ENCODE peak calls at places on chromosomes 1 and 21, in five cellular contexts. One of them, this sample, is unnamed.

GRCh38 chr1:93221913-93222312 is 41.4 kb downstream of the CCDC18 start:
- DNase-seq in colonic mucosa: no peak
- DNase-seq in mesenchymal stem cell: peak
- DNase-seq in PC-3: no peak
- DNase-seq in H9: no peak
- DNase-seq in this sample: peak

GRCh38 chr1:180260541-180260940 is 30.5 kb downstream of the LHX4 start:
- DNase-seq in colonic mucosa: no peak
- DNase-seq in mesenchymal stem cell: no peak
- DNase-seq in PC-3: no peak
- DNase-seq in H9: no peak
- DNase-seq in this sample: no peak

GRCh38 chr1:52364235-52364839 is 1.7 kb downstream of the CC2D1B start:
- DNase-seq in colonic mucosa: peak
- DNase-seq in mesenchymal stem cell: no peak
- DNase-seq in PC-3: no peak
- DNase-seq in H9: peak
- DNase-seq in this sample: no peak

GRCh38 chr1:11193376-11193775 is 4.2 kb downstream of the ANGPTL7 start:
- DNase-seq in colonic mucosa: no peak
- DNase-seq in mesenchymal stem cell: no peak
- DNase-seq in PC-3: no peak
- DNase-seq in H9: no peak
- DNase-seq in this sample: no peak

GRCh38 chr1:6108937-6109636 is 63.4 kb downstream of the KCNAB2 start:
- DNase-seq in colonic mucosa: no peak
- DNase-seq in mesenchymal stem cell: no peak
- DNase-seq in PC-3: peak
- DNase-seq in H9: peak
- DNase-seq in this sample: no peak

GRCh38 chr1:230972855-230973271 is 5.8 kb downstream of the TTC13 start:
- DNase-seq in colonic mucosa: peak
- DNase-seq in mesenchymal stem cell: no peak
- DNase-seq in PC-3: peak
- DNase-seq in H9: no peak
- DNase-seq in this sample: peak

GRCh38 chr1:235556807-235557206 is 52.6 kb upstream of the B3GALNT2 start:
- DNase-seq in colonic mucosa: no peak
- DNase-seq in mesenchymal stem cell: no peak
- DNase-seq in PC-3: no peak
- DNase-seq in H9: no peak
- DNase-seq in this sample: no peak

GRCh38 chr21:32483293-32483595 is 70.7 kb downstream of the EVA1C start:
- DNase-seq in colonic mucosa: no peak
- DNase-seq in mesenchymal stem cell: no peak
- DNase-seq in PC-3: no peak
- DNase-seq in H9: no peak
- DNase-seq in this sample: no peak

GRCh38 chr1:246934777-246935176 is 3.0 kb upstream of the AHCTF1 start:
- DNase-seq in colonic mucosa: no peak
- DNase-seq in mesenchymal stem cell: no peak
- DNase-seq in PC-3: no peak
- DNase-seq in H9: no peak
- DNase-seq in this sample: no peak

GRCh38 chr1:241396747-241397691 is 40.0 kb upstream of the RGS7 start:
- DNase-seq in colonic mucosa: no peak
- DNase-seq in mesenchymal stem cell: peak
- DNase-seq in PC-3: peak
- DNase-seq in H9: no peak
- DNase-seq in this sample: no peak

GRCh38 chr1:94058766-94059165 is 62.2 kb downstream of the ABCA4 start:
- DNase-seq in colonic mucosa: no peak
- DNase-seq in mesenchymal stem cell: no peak
- DNase-seq in PC-3: no peak
- DNase-seq in H9: no peak
- DNase-seq in this sample: no peak

DNA sequence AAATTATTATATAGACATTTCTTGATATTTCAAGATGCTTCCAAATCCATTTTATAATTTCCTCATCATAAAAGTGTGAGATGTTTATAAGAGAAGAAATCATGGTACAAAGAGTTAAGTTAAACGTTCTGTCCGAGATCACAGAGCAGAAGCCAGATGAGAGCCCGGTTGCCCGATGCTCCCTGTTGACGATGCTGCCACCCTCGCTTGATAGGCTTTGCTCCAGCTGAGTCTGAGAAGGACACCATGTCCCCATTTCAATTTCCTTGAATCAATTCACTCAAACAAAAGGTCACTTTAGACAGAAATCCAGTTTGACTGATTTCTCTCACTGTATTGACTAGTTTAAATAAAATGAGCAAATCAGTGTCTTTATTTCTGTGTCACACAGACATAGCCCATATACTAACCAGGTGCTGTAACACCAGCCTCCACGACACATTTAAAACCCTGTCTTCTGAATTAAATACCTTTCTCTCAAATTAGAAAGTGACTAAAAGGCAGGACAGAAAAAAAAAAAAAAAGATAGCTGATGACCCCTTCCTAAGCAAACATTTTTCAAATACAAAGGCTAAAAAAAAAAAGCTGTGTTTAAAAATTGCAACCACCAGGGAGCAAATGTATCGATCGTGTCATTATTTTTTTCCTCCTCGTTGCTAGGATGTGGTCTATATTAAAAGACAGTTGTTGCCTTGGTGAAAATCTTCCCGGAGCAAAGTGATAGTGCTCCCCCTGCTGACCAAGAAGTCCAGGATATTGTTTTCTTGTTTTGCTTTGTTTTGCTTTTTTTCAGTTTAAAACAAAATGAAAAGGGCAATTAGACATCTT is 35.2 kb downstream of the DNASE2B start:
- DNase-seq in colonic mucosa: peak
- DNase-seq in mesenchymal stem cell: peak
- DNase-seq in PC-3: peak
- DNase-seq in H9: peak
- DNase-seq in this sample: peak
- H3K9ac ChIP-seq in colonic mucosa: no peak
- H3K9ac ChIP-seq in mesenchymal stem cell: peak
- H3K9ac ChIP-seq in PC-3: peak
- H3K9ac ChIP-seq in H9: no peak
- H3K9ac ChIP-seq in this sample: peak

DNA sequence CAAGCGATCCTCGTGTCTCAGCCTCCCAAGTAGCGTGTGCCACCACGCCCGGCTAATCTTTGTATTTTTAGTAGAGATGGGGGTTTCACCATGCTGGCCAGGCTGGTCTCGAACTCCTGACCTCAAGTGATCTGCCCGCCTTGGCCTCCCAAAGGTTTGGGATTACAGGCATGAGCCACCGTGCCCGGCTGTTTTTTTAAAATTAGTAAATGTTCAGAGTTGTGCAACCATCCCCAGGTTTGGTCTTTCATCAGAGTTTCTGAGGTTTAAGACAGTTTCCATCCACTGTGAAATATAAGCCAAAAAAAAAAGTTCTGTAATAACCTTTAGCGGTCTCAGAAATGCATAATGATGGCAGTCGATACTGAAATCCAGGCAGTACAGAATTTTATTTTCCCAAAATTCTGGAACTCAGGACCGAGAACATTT is 548 bp upstream of the SYT11 start:
- DNase-seq in colonic mucosa: no peak
- DNase-seq in mesenchymal stem cell: no peak
- DNase-seq in PC-3: no peak
- DNase-seq in H9: no peak
- DNase-seq in this sample: peak
- H3K9ac ChIP-seq in colonic mucosa: peak
- H3K9ac ChIP-seq in mesenchymal stem cell: peak
- H3K9ac ChIP-seq in PC-3: peak
- H3K9ac ChIP-seq in H9: no peak
- H3K9ac ChIP-seq in this sample: peak

GRCh38 chr1:57162607-57163235 is 196.9 kb upstream of the C8B start:
- DNase-seq in colonic mucosa: no peak
- DNase-seq in mesenchymal stem cell: no peak
- DNase-seq in PC-3: no peak
- DNase-seq in H9: no peak
- DNase-seq in this sample: no peak

GRCh38 chr1:57165546-57165945 is 199.7 kb upstream of the C8B start:
- DNase-seq in colonic mucosa: no peak
- DNase-seq in mesenchymal stem cell: no peak
- DNase-seq in PC-3: no peak
- DNase-seq in H9: no peak
- DNase-seq in this sample: peak

GRCh38 chr1:57163789-57164188 is 198.0 kb upstream of the C8B start:
- DNase-seq in colonic mucosa: no peak
- DNase-seq in mesenchymal stem cell: no peak
- DNase-seq in PC-3: no peak
- DNase-seq in H9: no peak
- DNase-seq in this sample: no peak

GRCh38 chr1:57164584-57164983 is 198.8 kb upstream of the C8B start:
- DNase-seq in colonic mucosa: no peak
- DNase-seq in mesenchymal stem cell: no peak
- DNase-seq in PC-3: no peak
- DNase-seq in H9: no peak
- DNase-seq in this sample: no peak

GRCh38 chr1:57163332-57163731 is 197.5 kb upstream of the C8B start:
- DNase-seq in colonic mucosa: no peak
- DNase-seq in mesenchymal stem cell: no peak
- DNase-seq in PC-3: no peak
- DNase-seq in H9: no peak
- DNase-seq in this sample: no peak
- H3K9ac ChIP-seq in colonic mucosa: no peak
- H3K9ac ChIP-seq in mesenchymal stem cell: no peak
- H3K9ac ChIP-seq in PC-3: no peak
- H3K9ac ChIP-seq in H9: no peak
- H3K9ac ChIP-seq in this sample: no peak

DNA sequence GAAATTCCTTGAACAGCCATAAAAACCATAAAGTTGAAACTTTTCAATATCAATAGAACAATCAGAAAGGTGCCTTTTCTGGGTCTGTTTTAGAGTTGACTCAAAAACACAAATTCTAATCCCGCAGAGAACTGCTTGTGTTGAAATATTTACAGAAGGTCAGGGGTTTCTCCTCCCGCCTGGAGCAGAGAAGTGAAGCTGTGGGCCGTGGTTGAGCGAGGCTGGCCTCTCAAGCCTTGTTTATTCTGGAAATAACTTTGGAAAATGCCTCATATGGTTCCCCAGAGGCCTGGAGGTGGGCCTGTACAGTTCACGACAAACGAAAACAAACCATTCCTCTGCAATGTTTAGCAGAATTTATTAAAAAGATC is 90.8 kb upstream of the ERRFI1 start:
- DNase-seq in colonic mucosa: no peak
- DNase-seq in mesenchymal stem cell: peak
- DNase-seq in PC-3: no peak
- DNase-seq in H9: no peak
- DNase-seq in this sample: peak
- H3K9ac ChIP-seq in colonic mucosa: no peak
- H3K9ac ChIP-seq in mesenchymal stem cell: peak
- H3K9ac ChIP-seq in PC-3: no peak
- H3K9ac ChIP-seq in H9: no peak
- H3K9ac ChIP-seq in this sample: no peak

This sample was measured in astrocyte.